ENCODE peak calls at places on chromosome 10, in four cellular contexts. C is keratinocyte, U is mammary epithelial cell, Y is PC-9. R is an unnamed sample. For H3K79me2 and H3K4me1, the result is how much of the 10 kb centered on the place peaks cover.

GRCh38 chr10:93991596-93992284 is 2.0 kb upstream of the PLCE1 start:
- DNase-seq in U (peak), Y (peak), C (no peak), R (peak)

GRCh38 chr10:23779287-23779686 is 340.4 kb downstream of the OTUD1 start:
- DNase-seq in Y (no peak), U (peak), C (no peak), R (no peak)

GRCh38 chr10:11145498-11145855 is 127.8 kb downstream of the CELF2 start:
- DNase-seq in C (no peak), Y (no peak), U (no peak), R (no peak)

GRCh38 chr10:84194424-84195043 is at the start of gene CDHR1:
- DNase-seq in Y (no peak), C (no peak), U (no peak), R (no peak)

GRCh38 chr10:94308866-94309265 is 53.9 kb downstream of the NOC3L start:
- DNase-seq in Y (no peak), U (no peak), C (no peak), R (no peak)

GRCh38 chr10:61719906-61720305 is 57.2 kb downstream of the CABCOCO1 start:
- DNase-seq in Y (no peak), U (no peak), C (no peak), R (no peak)

GRCh38 chr10:116848912-116849270 is 408 bp upstream of the ENO4 start:
- DNase-seq in Y (no peak), C (no peak), U (no peak), R (no peak)

GRCh38 chr10:132511692-132512442 is 25.7 kb upstream of the INPP5A start:
- DNase-seq in C (no peak), U (no peak), Y (no peak), R (no peak)

GRCh38 chr10:3825244-3825643 is 40.2 kb upstream of the KLF6 start:
- DNase-seq in U (peak), Y (peak), C (no peak), R (peak)

GRCh38 chr10:58570979-58571378 is 58.3 kb downstream of the BICC1 start:
- DNase-seq in U (no peak), C (no peak), Y (no peak), R (no peak)
- TF ChIP-seq EZH2 in U (no peak), C (no peak), Y (no peak), R (no peak)

DNA sequence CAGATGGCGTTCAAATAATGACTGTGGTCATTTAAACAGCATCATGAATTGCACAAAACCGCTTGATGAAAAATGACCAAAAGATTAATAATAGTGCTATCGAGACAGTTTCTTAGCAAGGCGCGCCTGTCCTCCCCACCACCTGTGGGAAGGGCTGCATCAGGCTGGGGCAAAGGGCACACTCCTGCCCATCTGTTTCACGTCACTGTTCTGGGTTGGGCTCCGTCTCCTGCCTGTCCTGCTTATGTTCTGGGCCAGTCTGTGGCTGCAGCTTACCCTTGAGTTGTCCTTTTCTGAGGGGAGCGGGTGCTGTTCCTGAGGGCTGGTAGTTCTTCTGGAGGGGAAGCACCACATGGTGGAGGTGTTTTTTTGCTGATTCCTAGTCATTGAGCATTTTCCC is 13.3 kb downstream of the RBM17 start:
- DNase-seq in U (no peak), C (no peak), Y (no peak), R (no peak)
- H3K79me2 ChIP-seq in U (half or more), C (half or more), Y (under half), R (under half)

GRCh38 chr10:48232717-48233447 is 41.6 kb downstream of the FRMPD2 start:
- DNase-seq in C (no peak), Y (no peak), U (no peak), R (no peak)
- H3K4me1 ChIP-seq in C (under half), Y (under half), U (under half), R (under half)

GRCh38 chr10:1177936-1178335 is 121.8 kb downstream of the WDR37 start:
- DNase-seq in C (no peak), U (no peak), Y (no peak), R (no peak)

GRCh38 chr10:1178506-1178905 is 122.3 kb downstream of the WDR37 start:
- DNase-seq in U (no peak), Y (no peak), C (no peak), R (no peak)

GRCh38 chr10:1174022-1174421 is 117.8 kb downstream of the WDR37 start:
- DNase-seq in U (no peak), C (no peak), Y (no peak), R (no peak)

GRCh38 chr10:1173091-1173490 is 116.9 kb downstream of the WDR37 start:
- DNase-seq in C (no peak), U (no peak), Y (no peak), R (no peak)

DNA sequence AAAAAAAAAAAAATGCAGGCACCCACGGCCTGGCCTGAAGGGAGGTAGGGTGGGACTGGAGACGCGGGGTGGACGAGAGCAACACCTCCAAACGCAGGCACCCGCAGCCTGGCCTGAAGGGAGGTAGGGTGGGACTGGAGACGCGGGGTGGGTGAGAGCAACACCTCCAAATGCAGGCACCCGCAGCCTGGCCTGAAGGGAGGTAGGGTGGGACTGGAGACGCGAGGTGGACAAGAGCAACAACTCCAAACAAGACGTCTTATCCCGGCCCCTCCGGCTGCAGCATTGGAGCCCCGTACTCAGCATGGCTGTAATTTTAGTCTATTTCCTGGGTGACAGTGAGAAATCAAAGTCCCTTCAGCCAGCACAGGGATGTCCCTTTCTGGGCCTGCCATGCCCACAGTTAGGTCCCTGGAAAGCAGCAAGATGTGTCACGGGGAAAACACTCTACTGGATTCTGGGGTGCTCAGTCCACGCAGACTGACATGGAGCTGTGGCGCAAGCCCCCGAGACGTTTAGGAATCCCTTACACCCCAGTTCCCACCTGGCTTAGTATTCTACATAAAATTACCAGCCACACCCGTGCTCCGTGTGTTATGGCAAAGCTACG is 119.9 kb downstream of the WDR37 start:
- DNase-seq in C (no peak), Y (no peak), U (no peak), R (no peak)
- TF ChIP-seq EZH2 in C (no peak), Y (no peak), U (no peak), R (no peak)

GRCh38 chr10:86827639-86828038 is 71.2 kb downstream of the BMPR1A start:
- DNase-seq in Y (peak), C (no peak), U (no peak), R (peak)

GRCh38 chr10:86828145-86828544 is 71.7 kb downstream of the BMPR1A start:
- DNase-seq in C (no peak), Y (no peak), U (no peak), R (no peak)

GRCh38 chr10:86825366-86825765 is 68.9 kb downstream of the BMPR1A start:
- DNase-seq in C (no peak), Y (no peak), U (no peak), R (no peak)

GRCh38 chr10:86830043-86830591 is 73.7 kb downstream of the BMPR1A start:
- DNase-seq in U (no peak), C (no peak), Y (no peak), R (no peak)

GRCh38 chr10:86829472-86829871 is 73.1 kb downstream of the BMPR1A start:
- DNase-seq in U (no peak), C (no peak), Y (no peak), R (peak)
- H3K79me2 ChIP-seq in U (half or more), C (under half), Y (under half), R (under half)

DNA sequence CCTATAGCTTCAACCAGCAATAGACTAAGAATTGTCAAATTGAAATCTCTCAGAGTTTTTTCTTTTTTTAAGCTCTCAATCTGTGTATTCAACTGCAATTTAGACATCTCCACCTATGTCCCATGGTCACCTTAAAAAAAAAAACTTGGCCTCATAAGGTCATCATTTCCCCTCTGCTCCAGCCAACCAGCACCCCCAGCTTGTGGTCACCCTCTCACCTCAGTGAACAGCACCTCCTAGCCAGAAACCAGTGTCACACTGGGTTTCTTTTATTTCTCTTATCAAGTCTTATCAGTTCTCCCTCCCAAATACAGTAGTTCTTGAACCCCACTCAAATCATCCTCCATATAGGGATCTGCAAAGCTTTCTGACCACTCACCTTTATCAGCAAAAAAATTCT is 4.0 kb downstream of the ITGB1 start:
- DNase-seq in U (no peak), Y (no peak), C (no peak), R (no peak)
- H3K4me1 ChIP-seq in U (under half), Y (half or more), C (half or more), R (half or more)

DNA sequence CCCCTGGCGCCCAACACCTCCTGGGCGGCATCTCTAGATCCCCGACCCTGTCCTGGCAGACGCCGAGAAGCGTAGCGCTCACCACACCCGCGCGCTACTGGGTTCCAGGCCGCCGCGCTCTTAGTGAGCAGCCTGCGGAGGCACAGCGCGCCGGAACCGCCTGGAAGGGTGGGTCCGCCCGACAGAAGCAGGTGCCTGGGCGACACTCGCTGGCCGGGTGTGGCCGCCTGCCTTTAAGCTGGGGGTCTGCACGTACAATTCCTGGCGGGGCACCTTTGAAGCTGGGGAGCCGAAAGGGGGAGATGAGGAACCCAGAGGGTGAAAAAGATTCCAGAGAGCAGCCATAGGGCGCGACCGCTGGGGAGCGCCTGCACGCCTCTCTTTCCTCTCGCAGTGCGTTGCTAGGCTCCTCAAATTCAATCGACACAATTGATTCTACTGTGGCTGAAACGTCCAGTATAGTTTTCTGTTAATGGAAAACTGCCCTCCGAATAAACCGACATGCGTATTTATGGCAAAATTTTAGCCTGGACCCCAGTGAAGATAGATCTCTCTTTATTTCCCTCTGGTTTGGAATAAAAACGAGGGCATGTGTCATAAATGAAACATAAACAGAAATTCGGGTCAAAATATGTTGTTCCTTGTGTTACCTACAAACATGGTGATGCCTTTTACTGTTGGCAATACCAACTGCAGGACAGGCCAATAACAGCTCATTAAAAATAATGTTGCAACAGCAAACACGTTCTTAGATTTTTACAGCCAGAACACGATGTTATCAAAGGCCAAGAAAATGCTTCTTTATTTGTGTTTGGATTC is 4.6 kb downstream of the HMX3 start:
- DNase-seq in Y (no peak), C (no peak), U (no peak), R (no peak)
- TF ChIP-seq EZH2 in Y (no peak), C (peak), U (no peak), R (peak)